ENCODE peak calls at places on chromosome 22, in nine cellular contexts. G is uterus; S is stimulated activated CD4-positive, alpha-beta T cell treated with anti-CD3 and anti-CD28 coated beads, Interleukin-4, amount 100 ng/mL, for 4 hours; L is activated T-cell treated with anti-CD3 and anti-CD28 coated beads for 24 hours; R is endothelial cell of umbilical vein; X is caudate nucleus; H is GM10248; V is GM13976; O is stimulated activated naive CD8-positive, alpha-beta T cell treated with anti-CD3 and anti-CD28 coated beads, Interleukin-15, amount 100 ng/mL, for 72 hours. M is an unnamed sample.
A peak's percentile ranks its signal among the peaks of the same experiment; 100 is the strongest.

GRCh38 chr22:32103648-32104326 is 55.3 kb downstream of the C22orf42 start:
- DNase-seq in G (no peak), S (no peak), L (no peak), R (no peak), X (no peak), H (no peak), V (no peak), O (no peak), M (no peak)

GRCh38 chr22:35539910-35540599 is 576 bp upstream of the RASD2 start:
- DNase-seq in G (peak; percentile 48), S (peak; percentile 76), L (peak; percentile 57), R (no peak), X (peak; percentile 70), H (peak; percentile 89), V (peak; percentile 93), O (peak; percentile 33), M (no peak)

GRCh38 chr22:44425356-44425755 is 72.7 kb downstream of the RTL6 start:
- DNase-seq in G (no peak), S (no peak), L (no peak), R (no peak), X (no peak), H (no peak), V (no peak), O (no peak), M (no peak)

GRCh38 chr22:42807185-42807584 is 49.9 kb downstream of the ARFGAP3 start:
- DNase-seq in G (no peak), S (no peak), L (no peak), R (no peak), X (no peak), H (no peak), V (no peak), O (no peak), M (no peak)

GRCh38 chr22:42670921-42671709 is 21.9 kb upstream of the CYB5R3 start:
- DNase-seq in G (peak; percentile 51), S (no peak), L (no peak), R (peak; percentile 66), X (no peak), H (no peak), V (no peak), O (no peak), M (no peak)

GRCh38 chr22:23053912-23054530 is 16.3 kb upstream of the GNAZ start:
- DNase-seq in G (no peak), S (no peak), L (no peak), R (no peak), X (no peak), H (peak; percentile 5), V (no peak), O (no peak), M (no peak)

GRCh38 chr22:25714070-25714469 is 27.9 kb upstream of the MYO18B start:
- DNase-seq in G (no peak), S (no peak), L (no peak), R (no peak), X (no peak), H (no peak), V (no peak), O (no peak), M (no peak)

GRCh38 chr22:35530700-35531099 is 9.9 kb upstream of the RASD2 start:
- DNase-seq in G (no peak), S (no peak), L (no peak), R (no peak), X (no peak), H (no peak), V (no peak), O (no peak), M (no peak)

GRCh38 chr22:30266445-30267381 is at the start of gene OSM:
- DNase-seq in G (no peak), S (peak; percentile 53), L (peak; percentile 61), R (no peak), X (no peak), H (no peak), V (peak; percentile 68), O (peak; percentile 91), M (no peak)

GRCh38 chr22:26159886-26160285 is 9.4 kb upstream of the SEZ6L start:
- DNase-seq in G (no peak), S (no peak), L (no peak), R (no peak), X (no peak), H (no peak), V (no peak), O (no peak), M (no peak)

GRCh38 chr22:36563898-36564297 is 34.9 kb upstream of the EIF3D start:
- DNase-seq in G (no peak), S (no peak), L (no peak), R (no peak), X (no peak), H (no peak), V (no peak), O (no peak), M (no peak)

GRCh38 chr22:25359601-25360261 is 140.3 kb downstream of the CRYBB2 start:
- DNase-seq in G (no peak), S (no peak), L (no peak), R (no peak), X (no peak), H (no peak), V (no peak), O (no peak), M (no peak)

GRCh38 chr22:19783531-19784395 is 23.2 kb downstream of the TBX1 start:
- DNase-seq in G (no peak), S (no peak), L (no peak), R (no peak), X (no peak), H (no peak), V (no peak), O (no peak), M (no peak)